ENCODE peak calls at places on chromosomes 5 and 9, in eight cellular contexts. C, V, X, Q, M, P, K and A are unnamed samples.

GRCh38 chr5:63255609-63256008 is 677.0 kb downstream of the LRRC70 start:
- DNase-seq in C (no peak), V (no peak), X (no peak), Q (no peak), M (no peak), P (no peak), K (no peak), A (no peak)

GRCh38 chr5:132592521-132592920 is 35.7 kb downstream of the RAD50 start:
- DNase-seq in C (no peak), V (no peak), X (no peak), Q (no peak), M (peak; percentile 34), P (peak; percentile 2), K (no peak), A (no peak)

GRCh38 chr9:117714282-117714681 is 10.1 kb downstream of the TLR4 start:
- DNase-seq in C (no peak), V (no peak), X (no peak), Q (no peak), M (no peak), P (no peak), K (no peak), A (no peak)

GRCh38 chr9:127761491-127761904 is 17.0 kb downstream of the SH2D3C start:
- DNase-seq in C (no peak), V (no peak), X (no peak), Q (no peak), M (no peak), P (no peak), K (no peak), A (no peak)

GRCh38 chr5:157290156-157290980 is 24.4 kb downstream of the CYFIP2 start:
- DNase-seq in C (no peak), V (no peak), X (no peak), Q (no peak), M (no peak), P (peak; percentile 14), K (no peak), A (no peak)

GRCh38 chr5:138975098-138975847 is 100.1 kb upstream of the LRRTM2 start:
- DNase-seq in C (peak; percentile 72), V (peak; percentile 47), X (no peak), Q (peak; percentile 32), M (peak; percentile 59), P (peak; percentile 92), K (no peak), A (no peak)

GRCh38 chr9:69385474-69386091 is 60.6 kb downstream of the ENTREP1 start:
- DNase-seq in C (no peak), V (no peak), X (no peak), Q (no peak), M (no peak), P (no peak), K (no peak), A (no peak)

GRCh38 chr5:77397686-77398300 is 94.3 kb downstream of the WDR41 start:
- DNase-seq in C (no peak), V (no peak), X (no peak), Q (no peak), M (no peak), P (no peak), K (no peak), A (no peak)

GRCh38 chr9:77457916-77458592 is 190.1 kb downstream of the GNA14 start:
- DNase-seq in C (peak; percentile 53), V (peak; percentile 47), X (no peak), Q (peak; percentile 68), M (peak; percentile 89), P (peak; percentile 74), K (peak; percentile 74), A (peak; percentile 80)

GRCh38 chr9:135939351-135940265 is 21.6 kb downstream of the UBAC1 start:
- DNase-seq in C (no peak), V (no peak), X (no peak), Q (no peak), M (no peak), P (no peak), K (no peak), A (no peak)

GRCh38 chr9:10268500-10269485 is 344.0 kb downstream of the PTPRD start:
- DNase-seq in C (peak; percentile 14), V (no peak), X (no peak), Q (no peak), M (peak; percentile 13), P (peak; percentile 46), K (no peak), A (no peak)

GRCh38 chr5:33755216-33755615 is 136.6 kb downstream of the ADAMTS12 start:
- DNase-seq in C (no peak), V (no peak), X (no peak), Q (no peak), M (no peak), P (peak; percentile 52), K (no peak), A (no peak)

GRCh38 chr5:33975846-33976245 is 8.6 kb downstream of the SLC45A2 start:
- DNase-seq in C (no peak), V (no peak), X (no peak), Q (no peak), M (no peak), P (peak; percentile 20), K (no peak), A (no peak)

GRCh38 chr5:111942661-111943401 is 185.8 kb upstream of the NREP start:
- DNase-seq in C (no peak), V (no peak), X (no peak), Q (no peak), M (no peak), P (peak; percentile 47), K (no peak), A (no peak)

GRCh38 chr9:75893096-75893495 is 2.6 kb downstream of the PCSK5 start:
- DNase-seq in C (no peak), V (no peak), X (no peak), Q (no peak), M (no peak), P (no peak), K (no peak), A (no peak)
- H3K4me3 ChIP-seq in C (peak overlapping the region; percentile 96), V (no peak overlapping the region), X (peak overlapping the region; percentile 96), Q (peak overlapping the region; percentile 91), M (peak overlapping the region; percentile 81), P (no peak overlapping the region), K (peak overlapping the region; percentile 63), A (no peak overlapping the region)

GRCh38 chr5:151781201-151781600 is 9.4 kb downstream of the G3BP1 start:
- DNase-seq in C (no peak), V (no peak), X (no peak), Q (no peak), M (no peak), P (no peak), K (no peak), A (no peak)

GRCh38 chr5:151784141-151784540 is 12.4 kb downstream of the G3BP1 start:
- DNase-seq in C (no peak), V (no peak), X (no peak), Q (no peak), M (no peak), P (no peak), K (no peak), A (no peak)

GRCh38 chr5:151787817-151788216 is 16.1 kb downstream of the G3BP1 start:
- DNase-seq in C (no peak), V (no peak), X (no peak), Q (no peak), M (no peak), P (no peak), K (no peak), A (no peak)

GRCh38 chr5:151786468-151786867 is 14.7 kb downstream of the G3BP1 start:
- DNase-seq in C (no peak), V (no peak), X (no peak), Q (no peak), M (no peak), P (no peak), K (no peak), A (no peak)
- TF ChIP-seq CTCF in C (no peak), V (no peak), X (no peak), Q (no peak), M (no peak), P (no peak), K (no peak), A (no peak)

DNA sequence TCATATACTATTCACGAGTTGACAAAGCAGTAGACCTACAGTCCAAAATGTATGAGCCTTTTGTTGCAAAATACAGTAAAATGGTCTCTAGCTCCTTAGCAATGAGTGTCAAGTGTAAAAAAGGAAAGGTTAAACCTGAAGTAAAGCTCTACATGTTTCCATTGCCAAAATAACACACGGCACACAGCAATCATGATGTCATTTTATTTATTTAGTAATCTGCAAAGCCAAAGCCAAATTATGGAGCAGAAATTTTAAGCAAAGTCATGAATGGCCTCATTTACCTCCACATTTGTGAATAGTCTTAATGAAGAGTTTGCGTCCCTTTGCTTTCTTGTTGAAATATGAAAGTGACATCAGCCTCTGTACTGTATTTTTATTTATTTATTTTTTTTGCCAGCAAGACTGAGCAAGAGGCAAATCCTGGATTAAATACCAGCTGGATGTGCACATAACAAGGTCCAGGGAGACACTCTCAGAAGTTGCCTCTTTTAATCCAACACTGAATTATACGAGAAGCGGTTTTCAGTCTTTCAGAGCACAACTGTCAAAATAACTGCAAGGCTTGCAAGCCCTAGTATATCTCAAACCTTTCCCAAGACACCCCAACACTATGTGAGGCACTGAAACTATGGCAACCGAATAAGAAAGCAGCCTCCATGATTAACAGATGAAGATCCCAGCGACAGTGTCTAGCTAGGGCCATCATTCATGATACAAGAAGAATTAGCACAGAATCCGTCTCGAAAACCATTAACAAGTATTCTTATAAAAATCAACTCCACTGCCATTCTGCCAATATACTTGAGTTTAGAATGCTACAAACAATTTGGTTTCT is 9.6 kb downstream of the SEMA6A start:
- DNase-seq in C (no peak), V (no peak), X (no peak), Q (no peak), M (no peak), P (no peak), K (no peak), A (no peak)
- H3K4me3 ChIP-seq in C (no peak overlapping the region), V (no peak overlapping the region), X (no peak overlapping the region), Q (no peak overlapping the region), M (no peak overlapping the region), P (no peak overlapping the region), K (no peak overlapping the region), A (no peak overlapping the region)

DNA sequence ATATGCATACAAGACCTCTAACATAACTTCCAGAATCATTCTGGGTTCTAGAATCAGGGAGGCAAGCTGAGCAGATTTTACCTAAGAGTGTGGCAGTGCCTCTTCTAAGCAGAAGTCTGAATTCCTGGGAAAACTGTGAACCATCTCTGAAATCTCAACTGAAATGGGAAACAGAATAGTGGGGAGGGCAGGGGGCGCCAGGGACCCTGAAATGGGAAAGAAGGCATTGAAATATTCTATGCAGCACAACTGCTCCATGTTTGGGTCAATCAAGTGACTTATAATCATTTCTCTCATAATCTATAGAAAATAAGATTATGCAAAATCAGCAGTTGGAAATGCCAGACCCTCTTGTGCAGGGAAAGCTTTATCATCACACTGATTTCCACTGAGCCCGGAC is 156.1 kb downstream of the EBF1 start:
- DNase-seq in C (no peak), V (no peak), X (no peak), Q (no peak), M (no peak), P (no peak), K (no peak), A (no peak)
- TF ChIP-seq CTCF in C (no peak), V (no peak), X (no peak), Q (no peak), M (peak; percentile 21), P (no peak), K (no peak), A (peak; percentile 21)

GRCh38 chr5:135883026-135883425 is 12.6 kb downstream of the IL9 start:
- DNase-seq in C (no peak), V (no peak), X (no peak), Q (no peak), M (no peak), P (no peak), K (no peak), A (no peak)
- H3K4me3 ChIP-seq in C (no peak overlapping the region), V (no peak overlapping the region), X (no peak overlapping the region), Q (no peak overlapping the region), M (no peak overlapping the region), P (no peak overlapping the region), K (no peak overlapping the region), A (no peak overlapping the region)